ENCODE peak calls at places on chromosome 16, in nine cellular contexts. One of them, this sample, is unnamed.
A peak's percentile ranks its signal among the peaks of the same experiment; 100 is the strongest.

GRCh38 chr16:60077791-60078280 is 1343.7 kb upstream of the GOT2 start:
- DNase-seq in stimulated activated CD4-positive, alpha-beta T cell treated with anti-CD3 and anti-CD28 coated beads, Interleukin-1b, Interleukin-23, amount 100 ng/mL, for 1 hour: no peak
- DNase-seq in endothelial cell: no peak
- DNase-seq in activated T-cell treated with anti-CD3 and anti-CD28 coated beads, Interleukin-2, amount 50 U/mL, for 72 hours: no peak
- DNase-seq in AG10803: no peak
- DNase-seq in WERI-Rb-1: no peak
- DNase-seq in pulmonary artery endothelial cell: peak; percentile 19
- DNase-seq in neural progenitor cell: no peak
- DNase-seq in posterior cingulate gyrus: no peak
- DNase-seq in this sample: no peak

GRCh38 chr16:4404247-4404966 is 12.0 kb downstream of the CORO7 start:
- DNase-seq in pulmonary artery endothelial cell: no peak
- DNase-seq in AG10803: no peak
- DNase-seq in WERI-Rb-1: peak; percentile 82
- DNase-seq in neural progenitor cell: peak; percentile 85
- DNase-seq in activated T-cell treated with anti-CD3 and anti-CD28 coated beads, Interleukin-2, amount 50 U/mL, for 72 hours: peak; percentile 43
- DNase-seq in stimulated activated CD4-positive, alpha-beta T cell treated with anti-CD3 and anti-CD28 coated beads, Interleukin-1b, Interleukin-23, amount 100 ng/mL, for 1 hour: no peak
- DNase-seq in posterior cingulate gyrus: peak; percentile 61
- DNase-seq in endothelial cell: peak; percentile 82
- DNase-seq in this sample: no peak

GRCh38 chr16:503150-504071 is 24.1 kb upstream of the CAPN15 start:
- DNase-seq in pulmonary artery endothelial cell: no peak
- DNase-seq in WERI-Rb-1: no peak
- DNase-seq in neural progenitor cell: no peak
- DNase-seq in AG10803: no peak
- DNase-seq in stimulated activated CD4-positive, alpha-beta T cell treated with anti-CD3 and anti-CD28 coated beads, Interleukin-1b, Interleukin-23, amount 100 ng/mL, for 1 hour: no peak
- DNase-seq in activated T-cell treated with anti-CD3 and anti-CD28 coated beads, Interleukin-2, amount 50 U/mL, for 72 hours: no peak
- DNase-seq in endothelial cell: no peak
- DNase-seq in posterior cingulate gyrus: no peak
- DNase-seq in this sample: no peak

GRCh38 chr16:2708955-2709587 is 11.0 kb downstream of the PRSS27 start:
- DNase-seq in pulmonary artery endothelial cell: no peak
- DNase-seq in posterior cingulate gyrus: no peak
- DNase-seq in endothelial cell: no peak
- DNase-seq in WERI-Rb-1: no peak
- DNase-seq in AG10803: no peak
- DNase-seq in stimulated activated CD4-positive, alpha-beta T cell treated with anti-CD3 and anti-CD28 coated beads, Interleukin-1b, Interleukin-23, amount 100 ng/mL, for 1 hour: no peak
- DNase-seq in neural progenitor cell: no peak
- DNase-seq in activated T-cell treated with anti-CD3 and anti-CD28 coated beads, Interleukin-2, amount 50 U/mL, for 72 hours: no peak
- DNase-seq in this sample: no peak

GRCh38 chr16:77376358-77376757 is 58.5 kb downstream of the ADAMTS18 start:
- DNase-seq in stimulated activated CD4-positive, alpha-beta T cell treated with anti-CD3 and anti-CD28 coated beads, Interleukin-1b, Interleukin-23, amount 100 ng/mL, for 1 hour: no peak
- DNase-seq in AG10803: no peak
- DNase-seq in pulmonary artery endothelial cell: no peak
- DNase-seq in WERI-Rb-1: no peak
- DNase-seq in endothelial cell: no peak
- DNase-seq in activated T-cell treated with anti-CD3 and anti-CD28 coated beads, Interleukin-2, amount 50 U/mL, for 72 hours: peak; percentile 40
- DNase-seq in neural progenitor cell: no peak
- DNase-seq in posterior cingulate gyrus: no peak
- DNase-seq in this sample: no peak

GRCh38 chr16:10541396-10541795 is 39.0 kb downstream of the EMP2 start:
- DNase-seq in activated T-cell treated with anti-CD3 and anti-CD28 coated beads, Interleukin-2, amount 50 U/mL, for 72 hours: no peak
- DNase-seq in posterior cingulate gyrus: no peak
- DNase-seq in endothelial cell: no peak
- DNase-seq in AG10803: no peak
- DNase-seq in WERI-Rb-1: no peak
- DNase-seq in neural progenitor cell: no peak
- DNase-seq in stimulated activated CD4-positive, alpha-beta T cell treated with anti-CD3 and anti-CD28 coated beads, Interleukin-1b, Interleukin-23, amount 100 ng/mL, for 1 hour: no peak
- DNase-seq in pulmonary artery endothelial cell: no peak
- DNase-seq in this sample: no peak

GRCh38 chr16:60230666-60231065 is 1496.5 kb upstream of the GOT2 start:
- DNase-seq in pulmonary artery endothelial cell: no peak
- DNase-seq in posterior cingulate gyrus: no peak
- DNase-seq in WERI-Rb-1: no peak
- DNase-seq in stimulated activated CD4-positive, alpha-beta T cell treated with anti-CD3 and anti-CD28 coated beads, Interleukin-1b, Interleukin-23, amount 100 ng/mL, for 1 hour: no peak
- DNase-seq in endothelial cell: no peak
- DNase-seq in activated T-cell treated with anti-CD3 and anti-CD28 coated beads, Interleukin-2, amount 50 U/mL, for 72 hours: no peak
- DNase-seq in AG10803: peak; percentile 1
- DNase-seq in neural progenitor cell: no peak
- DNase-seq in this sample: no peak

GRCh38 chr16:69520800-69521602 is 44.8 kb upstream of the NFAT5 start:
- DNase-seq in activated T-cell treated with anti-CD3 and anti-CD28 coated beads, Interleukin-2, amount 50 U/mL, for 72 hours: peak; percentile 77
- DNase-seq in stimulated activated CD4-positive, alpha-beta T cell treated with anti-CD3 and anti-CD28 coated beads, Interleukin-1b, Interleukin-23, amount 100 ng/mL, for 1 hour: no peak
- DNase-seq in WERI-Rb-1: no peak
- DNase-seq in endothelial cell: no peak
- DNase-seq in pulmonary artery endothelial cell: no peak
- DNase-seq in posterior cingulate gyrus: no peak
- DNase-seq in AG10803: peak; percentile 71
- DNase-seq in neural progenitor cell: no peak
- DNase-seq in this sample: no peak

GRCh38 chr16:56691885-56692284 is 9.6 kb downstream of the MT1X start:
- DNase-seq in AG10803: no peak
- DNase-seq in WERI-Rb-1: no peak
- DNase-seq in neural progenitor cell: no peak
- DNase-seq in stimulated activated CD4-positive, alpha-beta T cell treated with anti-CD3 and anti-CD28 coated beads, Interleukin-1b, Interleukin-23, amount 100 ng/mL, for 1 hour: no peak
- DNase-seq in activated T-cell treated with anti-CD3 and anti-CD28 coated beads, Interleukin-2, amount 50 U/mL, for 72 hours: no peak
- DNase-seq in posterior cingulate gyrus: no peak
- DNase-seq in endothelial cell: no peak
- DNase-seq in pulmonary artery endothelial cell: no peak
- DNase-seq in this sample: no peak

GRCh38 chr16:83967838-83968482 is at the start of gene NECAB2:
- DNase-seq in activated T-cell treated with anti-CD3 and anti-CD28 coated beads, Interleukin-2, amount 50 U/mL, for 72 hours: peak; percentile 60
- DNase-seq in stimulated activated CD4-positive, alpha-beta T cell treated with anti-CD3 and anti-CD28 coated beads, Interleukin-1b, Interleukin-23, amount 100 ng/mL, for 1 hour: no peak
- DNase-seq in pulmonary artery endothelial cell: no peak
- DNase-seq in AG10803: peak; percentile 12
- DNase-seq in WERI-Rb-1: peak; percentile 49
- DNase-seq in neural progenitor cell: peak; percentile 78
- DNase-seq in posterior cingulate gyrus: peak; percentile 49
- DNase-seq in endothelial cell: peak; percentile 66
- DNase-seq in this sample: no peak

GRCh38 chr16:30488764-30489595 is 16.4 kb downstream of the ITGAL start:
- DNase-seq in posterior cingulate gyrus: no peak
- DNase-seq in WERI-Rb-1: no peak
- DNase-seq in AG10803: no peak
- DNase-seq in neural progenitor cell: no peak
- DNase-seq in stimulated activated CD4-positive, alpha-beta T cell treated with anti-CD3 and anti-CD28 coated beads, Interleukin-1b, Interleukin-23, amount 100 ng/mL, for 1 hour: no peak
- DNase-seq in pulmonary artery endothelial cell: no peak
- DNase-seq in endothelial cell: no peak
- DNase-seq in activated T-cell treated with anti-CD3 and anti-CD28 coated beads, Interleukin-2, amount 50 U/mL, for 72 hours: no peak
- DNase-seq in this sample: no peak

GRCh38 chr16:66901626-66902025 is 17.1 kb downstream of the CDH16 start:
- DNase-seq in WERI-Rb-1: no peak
- DNase-seq in posterior cingulate gyrus: no peak
- DNase-seq in activated T-cell treated with anti-CD3 and anti-CD28 coated beads, Interleukin-2, amount 50 U/mL, for 72 hours: no peak
- DNase-seq in stimulated activated CD4-positive, alpha-beta T cell treated with anti-CD3 and anti-CD28 coated beads, Interleukin-1b, Interleukin-23, amount 100 ng/mL, for 1 hour: no peak
- DNase-seq in endothelial cell: no peak
- DNase-seq in AG10803: no peak
- DNase-seq in pulmonary artery endothelial cell: no peak
- DNase-seq in neural progenitor cell: no peak
- DNase-seq in this sample: no peak

GRCh38 chr16:2963074-2963610 is 933 bp upstream of the KREMEN2 start:
- DNase-seq in activated T-cell treated with anti-CD3 and anti-CD28 coated beads, Interleukin-2, amount 50 U/mL, for 72 hours: no peak
- DNase-seq in WERI-Rb-1: peak; percentile 53
- DNase-seq in AG10803: no peak
- DNase-seq in stimulated activated CD4-positive, alpha-beta T cell treated with anti-CD3 and anti-CD28 coated beads, Interleukin-1b, Interleukin-23, amount 100 ng/mL, for 1 hour: no peak
- DNase-seq in posterior cingulate gyrus: no peak
- DNase-seq in neural progenitor cell: peak; percentile 54
- DNase-seq in endothelial cell: no peak
- DNase-seq in pulmonary artery endothelial cell: no peak
- DNase-seq in this sample: no peak

GRCh38 chr16:72371307-72372081 is 199.5 kb upstream of the PMFBP1 start:
- DNase-seq in posterior cingulate gyrus: no peak
- DNase-seq in neural progenitor cell: peak; percentile 83
- DNase-seq in endothelial cell: peak; percentile 5
- DNase-seq in activated T-cell treated with anti-CD3 and anti-CD28 coated beads, Interleukin-2, amount 50 U/mL, for 72 hours: no peak
- DNase-seq in pulmonary artery endothelial cell: peak; percentile 81
- DNase-seq in WERI-Rb-1: no peak
- DNase-seq in AG10803: peak; percentile 58
- DNase-seq in stimulated activated CD4-positive, alpha-beta T cell treated with anti-CD3 and anti-CD28 coated beads, Interleukin-1b, Interleukin-23, amount 100 ng/mL, for 1 hour: no peak
- DNase-seq in this sample: peak; percentile 58

GRCh38 chr16:77344306-77344705 is 90.5 kb downstream of the ADAMTS18 start:
- DNase-seq in pulmonary artery endothelial cell: no peak
- DNase-seq in endothelial cell: no peak
- DNase-seq in neural progenitor cell: no peak
- DNase-seq in posterior cingulate gyrus: no peak
- DNase-seq in activated T-cell treated with anti-CD3 and anti-CD28 coated beads, Interleukin-2, amount 50 U/mL, for 72 hours: no peak
- DNase-seq in stimulated activated CD4-positive, alpha-beta T cell treated with anti-CD3 and anti-CD28 coated beads, Interleukin-1b, Interleukin-23, amount 100 ng/mL, for 1 hour: no peak
- DNase-seq in WERI-Rb-1: no peak
- DNase-seq in AG10803: no peak
- DNase-seq in this sample: no peak

GRCh38 chr16:64391009-64391663 is 730.7 kb downstream of the CDH11 start:
- DNase-seq in WERI-Rb-1: no peak
- DNase-seq in posterior cingulate gyrus: no peak
- DNase-seq in activated T-cell treated with anti-CD3 and anti-CD28 coated beads, Interleukin-2, amount 50 U/mL, for 72 hours: no peak
- DNase-seq in endothelial cell: no peak
- DNase-seq in neural progenitor cell: no peak
- DNase-seq in pulmonary artery endothelial cell: no peak
- DNase-seq in stimulated activated CD4-positive, alpha-beta T cell treated with anti-CD3 and anti-CD28 coated beads, Interleukin-1b, Interleukin-23, amount 100 ng/mL, for 1 hour: no peak
- DNase-seq in AG10803: no peak
- DNase-seq in this sample: no peak

GRCh38 chr16:86510465-86511261 is at the start of gene FOXF1:
- DNase-seq in pulmonary artery endothelial cell: no peak
- DNase-seq in posterior cingulate gyrus: no peak
- DNase-seq in WERI-Rb-1: no peak
- DNase-seq in activated T-cell treated with anti-CD3 and anti-CD28 coated beads, Interleukin-2, amount 50 U/mL, for 72 hours: no peak
- DNase-seq in endothelial cell: no peak
- DNase-seq in stimulated activated CD4-positive, alpha-beta T cell treated with anti-CD3 and anti-CD28 coated beads, Interleukin-1b, Interleukin-23, amount 100 ng/mL, for 1 hour: no peak
- DNase-seq in AG10803: peak; percentile 61
- DNase-seq in neural progenitor cell: peak; percentile 73
- DNase-seq in this sample: no peak

GRCh38 chr16:59783191-59783590 is 1049.1 kb upstream of the GOT2 start:
- DNase-seq in pulmonary artery endothelial cell: no peak
- DNase-seq in stimulated activated CD4-positive, alpha-beta T cell treated with anti-CD3 and anti-CD28 coated beads, Interleukin-1b, Interleukin-23, amount 100 ng/mL, for 1 hour: no peak
- DNase-seq in posterior cingulate gyrus: no peak
- DNase-seq in AG10803: peak; percentile 15
- DNase-seq in WERI-Rb-1: no peak
- DNase-seq in neural progenitor cell: no peak
- DNase-seq in endothelial cell: no peak
- DNase-seq in activated T-cell treated with anti-CD3 and anti-CD28 coated beads, Interleukin-2, amount 50 U/mL, for 72 hours: no peak
- DNase-seq in this sample: no peak

GRCh38 chr16:70508752-70509151 is 14.6 kb downstream of the COG4 start:
- DNase-seq in WERI-Rb-1: no peak
- DNase-seq in posterior cingulate gyrus: no peak
- DNase-seq in AG10803: no peak
- DNase-seq in activated T-cell treated with anti-CD3 and anti-CD28 coated beads, Interleukin-2, amount 50 U/mL, for 72 hours: no peak
- DNase-seq in stimulated activated CD4-positive, alpha-beta T cell treated with anti-CD3 and anti-CD28 coated beads, Interleukin-1b, Interleukin-23, amount 100 ng/mL, for 1 hour: no peak
- DNase-seq in endothelial cell: no peak
- DNase-seq in neural progenitor cell: no peak
- DNase-seq in pulmonary artery endothelial cell: no peak
- DNase-seq in this sample: no peak

GRCh38 chr16:11101283-11101682 is 154.7 kb downstream of the SOCS1 start:
- DNase-seq in AG10803: no peak
- DNase-seq in posterior cingulate gyrus: no peak
- DNase-seq in endothelial cell: no peak
- DNase-seq in WERI-Rb-1: no peak
- DNase-seq in pulmonary artery endothelial cell: no peak
- DNase-seq in activated T-cell treated with anti-CD3 and anti-CD28 coated beads, Interleukin-2, amount 50 U/mL, for 72 hours: no peak
- DNase-seq in neural progenitor cell: no peak
- DNase-seq in stimulated activated CD4-positive, alpha-beta T cell treated with anti-CD3 and anti-CD28 coated beads, Interleukin-1b, Interleukin-23, amount 100 ng/mL, for 1 hour: no peak
- DNase-seq in this sample: no peak

GRCh38 chr16:69419956-69420355 is 4.5 kb upstream of the CYB5B start:
- DNase-seq in endothelial cell: no peak
- DNase-seq in pulmonary artery endothelial cell: no peak
- DNase-seq in stimulated activated CD4-positive, alpha-beta T cell treated with anti-CD3 and anti-CD28 coated beads, Interleukin-1b, Interleukin-23, amount 100 ng/mL, for 1 hour: no peak
- DNase-seq in neural progenitor cell: no peak
- DNase-seq in AG10803: no peak
- DNase-seq in posterior cingulate gyrus: no peak
- DNase-seq in WERI-Rb-1: no peak
- DNase-seq in activated T-cell treated with anti-CD3 and anti-CD28 coated beads, Interleukin-2, amount 50 U/mL, for 72 hours: no peak
- DNase-seq in this sample: no peak

GRCh38 chr16:21611178-21611545 is 11.8 kb downstream of the METTL9 start:
- DNase-seq in endothelial cell: no peak
- DNase-seq in stimulated activated CD4-positive, alpha-beta T cell treated with anti-CD3 and anti-CD28 coated beads, Interleukin-1b, Interleukin-23, amount 100 ng/mL, for 1 hour: no peak
- DNase-seq in neural progenitor cell: no peak
- DNase-seq in activated T-cell treated with anti-CD3 and anti-CD28 coated beads, Interleukin-2, amount 50 U/mL, for 72 hours: no peak
- DNase-seq in posterior cingulate gyrus: no peak
- DNase-seq in AG10803: peak; percentile 49
- DNase-seq in pulmonary artery endothelial cell: no peak
- DNase-seq in WERI-Rb-1: no peak
- DNase-seq in this sample: no peak

GRCh38 chr16:71303938-71304337 is 14.7 kb upstream of the CMTR2 start:
- DNase-seq in activated T-cell treated with anti-CD3 and anti-CD28 coated beads, Interleukin-2, amount 50 U/mL, for 72 hours: no peak
- DNase-seq in stimulated activated CD4-positive, alpha-beta T cell treated with anti-CD3 and anti-CD28 coated beads, Interleukin-1b, Interleukin-23, amount 100 ng/mL, for 1 hour: no peak
- DNase-seq in neural progenitor cell: no peak
- DNase-seq in AG10803: no peak
- DNase-seq in WERI-Rb-1: no peak
- DNase-seq in endothelial cell: no peak
- DNase-seq in pulmonary artery endothelial cell: no peak
- DNase-seq in posterior cingulate gyrus: no peak
- DNase-seq in this sample: no peak

GRCh38 chr16:73369841-73370240 is 321.9 kb upstream of the ZFHX3 start:
- DNase-seq in endothelial cell: no peak
- DNase-seq in stimulated activated CD4-positive, alpha-beta T cell treated with anti-CD3 and anti-CD28 coated beads, Interleukin-1b, Interleukin-23, amount 100 ng/mL, for 1 hour: no peak
- DNase-seq in AG10803: no peak
- DNase-seq in posterior cingulate gyrus: no peak
- DNase-seq in neural progenitor cell: no peak
- DNase-seq in pulmonary artery endothelial cell: no peak
- DNase-seq in WERI-Rb-1: no peak
- DNase-seq in activated T-cell treated with anti-CD3 and anti-CD28 coated beads, Interleukin-2, amount 50 U/mL, for 72 hours: no peak
- DNase-seq in this sample: no peak

GRCh38 chr16:19872179-19872863 is 12.3 kb downstream of the GPRC5B start:
- DNase-seq in pulmonary artery endothelial cell: no peak
- DNase-seq in AG10803: no peak
- DNase-seq in WERI-Rb-1: no peak
- DNase-seq in endothelial cell: no peak
- DNase-seq in neural progenitor cell: no peak
- DNase-seq in stimulated activated CD4-positive, alpha-beta T cell treated with anti-CD3 and anti-CD28 coated beads, Interleukin-1b, Interleukin-23, amount 100 ng/mL, for 1 hour: no peak
- DNase-seq in activated T-cell treated with anti-CD3 and anti-CD28 coated beads, Interleukin-2, amount 50 U/mL, for 72 hours: no peak
- DNase-seq in posterior cingulate gyrus: peak; percentile 76
- DNase-seq in this sample: no peak

GRCh38 chr16:86303787-86304685 is 206.3 kb upstream of the FOXF1 start:
- DNase-seq in endothelial cell: no peak
- DNase-seq in stimulated activated CD4-positive, alpha-beta T cell treated with anti-CD3 and anti-CD28 coated beads, Interleukin-1b, Interleukin-23, amount 100 ng/mL, for 1 hour: no peak
- DNase-seq in activated T-cell treated with anti-CD3 and anti-CD28 coated beads, Interleukin-2, amount 50 U/mL, for 72 hours: no peak
- DNase-seq in AG10803: no peak
- DNase-seq in WERI-Rb-1: no peak
- DNase-seq in pulmonary artery endothelial cell: no peak
- DNase-seq in neural progenitor cell: no peak
- DNase-seq in posterior cingulate gyrus: no peak
- DNase-seq in this sample: no peak

GRCh38 chr16:1082952-1083675 is 10.6 kb downstream of the SSTR5 start:
- DNase-seq in activated T-cell treated with anti-CD3 and anti-CD28 coated beads, Interleukin-2, amount 50 U/mL, for 72 hours: no peak
- DNase-seq in endothelial cell: no peak
- DNase-seq in posterior cingulate gyrus: no peak
- DNase-seq in pulmonary artery endothelial cell: no peak
- DNase-seq in neural progenitor cell: no peak
- DNase-seq in stimulated activated CD4-positive, alpha-beta T cell treated with anti-CD3 and anti-CD28 coated beads, Interleukin-1b, Interleukin-23, amount 100 ng/mL, for 1 hour: no peak
- DNase-seq in AG10803: no peak
- DNase-seq in WERI-Rb-1: no peak
- DNase-seq in this sample: no peak

GRCh38 chr16:85995591-85996461 is 96.9 kb downstream of the IRF8 start:
- DNase-seq in AG10803: peak; percentile 8
- DNase-seq in WERI-Rb-1: no peak
- DNase-seq in activated T-cell treated with anti-CD3 and anti-CD28 coated beads, Interleukin-2, amount 50 U/mL, for 72 hours: no peak
- DNase-seq in posterior cingulate gyrus: no peak
- DNase-seq in endothelial cell: no peak
- DNase-seq in pulmonary artery endothelial cell: no peak
- DNase-seq in neural progenitor cell: no peak
- DNase-seq in stimulated activated CD4-positive, alpha-beta T cell treated with anti-CD3 and anti-CD28 coated beads, Interleukin-1b, Interleukin-23, amount 100 ng/mL, for 1 hour: peak; percentile 18
- DNase-seq in this sample: no peak

GRCh38 chr16:57530531-57531252 is 5.7 kb downstream of the CCDC102A start:
- DNase-seq in pulmonary artery endothelial cell: no peak
- DNase-seq in WERI-Rb-1: peak; percentile 3
- DNase-seq in AG10803: no peak
- DNase-seq in stimulated activated CD4-positive, alpha-beta T cell treated with anti-CD3 and anti-CD28 coated beads, Interleukin-1b, Interleukin-23, amount 100 ng/mL, for 1 hour: no peak
- DNase-seq in posterior cingulate gyrus: no peak
- DNase-seq in endothelial cell: no peak
- DNase-seq in neural progenitor cell: no peak
- DNase-seq in activated T-cell treated with anti-CD3 and anti-CD28 coated beads, Interleukin-2, amount 50 U/mL, for 72 hours: no peak
- DNase-seq in this sample: no peak

GRCh38 chr16:56643080-56643778 is 4.8 kb downstream of the MT1A start:
- DNase-seq in neural progenitor cell: peak; percentile 59
- DNase-seq in pulmonary artery endothelial cell: no peak
- DNase-seq in AG10803: peak; percentile 38
- DNase-seq in endothelial cell: no peak
- DNase-seq in posterior cingulate gyrus: no peak
- DNase-seq in stimulated activated CD4-positive, alpha-beta T cell treated with anti-CD3 and anti-CD28 coated beads, Interleukin-1b, Interleukin-23, amount 100 ng/mL, for 1 hour: peak; percentile 45
- DNase-seq in activated T-cell treated with anti-CD3 and anti-CD28 coated beads, Interleukin-2, amount 50 U/mL, for 72 hours: peak; percentile 87
- DNase-seq in WERI-Rb-1: no peak
- DNase-seq in this sample: no peak

GRCh38 chr16:88773812-88774291 is 11.2 kb downstream of the PIEZO1 start:
- DNase-seq in pulmonary artery endothelial cell: no peak
- DNase-seq in endothelial cell: no peak
- DNase-seq in WERI-Rb-1: peak; percentile 86
- DNase-seq in activated T-cell treated with anti-CD3 and anti-CD28 coated beads, Interleukin-2, amount 50 U/mL, for 72 hours: no peak
- DNase-seq in AG10803: peak; percentile 72
- DNase-seq in posterior cingulate gyrus: no peak
- DNase-seq in stimulated activated CD4-positive, alpha-beta T cell treated with anti-CD3 and anti-CD28 coated beads, Interleukin-1b, Interleukin-23, amount 100 ng/mL, for 1 hour: no peak
- DNase-seq in neural progenitor cell: peak; percentile 68
- DNase-seq in this sample: no peak